ENCODE peak calls at places on chromosomes 3 and 15, in five cellular contexts. Y, R, U, E and V are unnamed samples.

GRCh38 chr3:106473576-106474506 is 605.0 kb upstream of the CBLB start:
- DNase-seq in Y (no peak), R (no peak), E (no peak), U (no peak), V (no peak)

GRCh38 chr3:178386880-178387279 is 149.4 kb upstream of the KCNMB2 start:
- DNase-seq in R (no peak), U (no peak), E (no peak), Y (no peak), V (no peak)

GRCh38 chr3:171566803-171567422 is 106.7 kb upstream of the TNIK start:
- DNase-seq in E (peak), Y (no peak), U (no peak), R (peak), V (no peak)

GRCh38 chr15:83380026-83380425 is 67.1 kb upstream of the SH3GL3 start:
- DNase-seq in E (no peak), R (no peak), Y (no peak), U (no peak), V (no peak)

GRCh38 chr15:73936588-73937312 is 10.5 kb downstream of the LOXL1 start:
- DNase-seq in E (no peak), Y (no peak), U (no peak), R (no peak), V (no peak)

GRCh38 chr3:150887031-150887430 is 18.2 kb downstream of the MINDY4B start:
- DNase-seq in U (no peak), R (no peak), Y (no peak), E (no peak), V (no peak)

GRCh38 chr3:17742837-17743659 is 617 bp upstream of the TBC1D5 start:
- DNase-seq in E (no peak), U (peak), Y (peak), R (peak), V (peak)

GRCh38 chr3:196388946-196389345 is 43.3 kb downstream of the UBXN7 start:
- DNase-seq in U (no peak), R (no peak), E (no peak), Y (no peak), V (no peak)

GRCh38 chr3:14297784-14298236 is 104.6 kb upstream of the SLC6A6 start:
- DNase-seq in Y (peak), R (no peak), E (no peak), U (peak), V (no peak)

GRCh38 chr3:32359766-32360513 is 31.7 kb upstream of the CMTM7 start:
- DNase-seq in E (no peak), R (no peak), Y (no peak), U (no peak), V (no peak)

GRCh38 chr15:78618064-78618463 is 2.7 kb downstream of the CHRNA3 start:
- DNase-seq in R (no peak), E (no peak), U (no peak), Y (no peak), V (peak)

GRCh38 chr3:52023101-52023770 is 27.5 kb upstream of the RPL29 start:
- DNase-seq in R (no peak), Y (no peak), E (no peak), U (no peak), V (no peak)

GRCh38 chr3:52022323-52023100 is 26.8 kb upstream of the RPL29 start:
- DNase-seq in R (no peak), U (peak), Y (peak), E (no peak), V (no peak)

GRCh38 chr3:52020796-52021195 is 25.1 kb upstream of the RPL29 start:
- DNase-seq in E (no peak), R (no peak), Y (no peak), U (no peak), V (no peak)

GRCh38 chr3:52023860-52024764 is 28.4 kb upstream of the RPL29 start:
- DNase-seq in E (no peak), U (no peak), Y (no peak), R (no peak), V (no peak)

DNA sequence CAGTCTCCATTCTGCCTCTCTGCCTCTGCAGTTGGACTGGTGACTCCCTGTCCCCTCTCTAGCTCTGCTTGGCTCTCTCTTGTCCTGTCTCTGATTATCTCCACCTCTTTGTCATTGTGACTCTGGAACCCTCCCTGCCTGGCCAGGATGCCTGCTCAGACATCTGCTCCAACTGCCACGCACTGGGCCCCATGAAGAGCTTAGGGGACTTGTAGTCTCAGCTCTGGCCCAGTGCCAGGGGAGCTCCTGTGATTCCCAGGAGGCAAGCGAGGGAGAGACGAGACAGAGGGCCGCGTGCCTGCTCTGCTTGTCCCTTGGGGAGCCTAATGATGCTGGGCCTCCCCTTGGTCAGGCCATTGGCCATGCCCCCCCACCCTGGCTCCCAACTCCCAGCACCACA is 26.2 kb upstream of the RPL29 start:
- DNase-seq in U (peak), Y (peak), E (no peak), R (no peak), V (no peak)
- H3K27ac ChIP-seq in U (peak), Y (peak), E (no peak), R (no peak), V (no peak)

GRCh38 chr3:168524129-168524528 is 428.4 kb upstream of the GOLIM4 start:
- DNase-seq in E (no peak), R (no peak), Y (no peak), U (no peak), V (no peak)
- H3K27ac ChIP-seq in E (no peak), R (no peak), Y (no peak), U (no peak), V (no peak)

GRCh38 chr3:122231781-122232180 is 48.3 kb downstream of the CASR start:
- DNase-seq in R (no peak), E (no peak), U (no peak), Y (no peak), V (no peak)

GRCh38 chr3:122233109-122233952 is 49.9 kb downstream of the CASR start:
- DNase-seq in E (no peak), R (no peak), Y (no peak), U (no peak), V (no peak)

GRCh38 chr3:122230174-122230573 is 46.7 kb downstream of the CASR start:
- DNase-seq in R (no peak), U (no peak), Y (no peak), E (no peak), V (no peak)

GRCh38 chr3:122234117-122234516 is 50.6 kb downstream of the CASR start:
- DNase-seq in Y (no peak), E (no peak), U (no peak), R (no peak), V (no peak)

GRCh38 chr3:122232485-122232884 is 49.0 kb downstream of the CASR start:
- DNase-seq in Y (no peak), R (no peak), E (no peak), U (no peak), V (no peak)
- H3K27ac ChIP-seq in Y (no peak), R (no peak), E (no peak), U (no peak), V (no peak)

GRCh38 chr15:64842099-64842940 is 605 bp downstream of the PLEKHO2 start:
- DNase-seq in E (no peak), Y (peak), U (no peak), R (no peak), V (no peak)

GRCh38 chr15:64844576-64845140 is 2.9 kb downstream of the PLEKHO2 start:
- DNase-seq in U (no peak), R (no peak), E (no peak), Y (no peak), V (no peak)

GRCh38 chr15:64843996-64844395 is 2.3 kb downstream of the PLEKHO2 start:
- DNase-seq in Y (no peak), U (no peak), E (no peak), R (no peak), V (no peak)

GRCh38 chr15:64841258-64842098 is at the start of gene PLEKHO2:
- DNase-seq in R (peak), E (peak), U (peak), Y (peak), V (peak)

DNA sequence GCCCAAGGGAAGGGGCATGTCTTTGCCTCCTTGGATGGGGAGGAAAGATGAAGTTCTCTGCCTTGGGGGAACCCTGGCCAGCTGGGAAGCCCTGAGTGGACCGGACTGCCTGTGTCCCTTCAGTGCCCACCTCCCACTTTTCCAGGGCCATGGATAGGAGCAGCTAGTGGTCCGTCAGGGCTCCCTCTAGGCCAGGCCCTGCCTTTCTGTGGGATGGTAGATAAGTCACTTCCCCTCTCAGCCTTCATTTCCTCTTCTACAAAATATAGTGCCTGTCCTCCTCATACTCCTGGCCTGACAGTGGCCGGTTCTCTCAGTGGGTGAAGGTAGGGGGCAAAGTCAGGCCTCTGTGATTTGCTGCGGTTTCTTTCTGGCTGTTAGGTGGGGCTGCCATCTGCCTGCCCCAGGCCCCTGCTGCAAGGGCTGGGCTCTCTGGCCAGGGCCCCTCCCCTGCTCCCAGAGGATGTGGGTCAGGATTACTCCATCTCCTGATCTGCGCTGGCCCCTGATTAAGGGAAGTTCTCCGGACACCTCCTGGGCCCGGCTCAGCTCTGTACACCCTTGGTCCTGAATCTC is 1.4 kb downstream of the PLEKHO2 start:
- DNase-seq in Y (peak), E (no peak), R (no peak), U (peak), V (no peak)
- H3K27ac ChIP-seq in Y (peak), E (no peak), R (no peak), U (peak), V (peak)

GRCh38 chr3:42557849-42558248 is 23.9 kb downstream of the SEC22C start:
- DNase-seq in U (no peak), E (no peak), R (no peak), Y (no peak), V (no peak)

GRCh38 chr3:42562047-42562907 is 19.5 kb downstream of the SEC22C start:
- DNase-seq in E (no peak), Y (no peak), R (no peak), U (no peak), V (no peak)
- H3K27ac ChIP-seq in E (no peak), Y (no peak), R (no peak), U (no peak), V (no peak)

GRCh38 chr3:137105277-137105977 is 147.6 kb downstream of the IL20RB start:
- DNase-seq in R (peak), U (peak), Y (no peak), E (peak), V (no peak)
- H3K27ac ChIP-seq in R (no peak), U (no peak), Y (no peak), E (no peak), V (no peak)

DNA sequence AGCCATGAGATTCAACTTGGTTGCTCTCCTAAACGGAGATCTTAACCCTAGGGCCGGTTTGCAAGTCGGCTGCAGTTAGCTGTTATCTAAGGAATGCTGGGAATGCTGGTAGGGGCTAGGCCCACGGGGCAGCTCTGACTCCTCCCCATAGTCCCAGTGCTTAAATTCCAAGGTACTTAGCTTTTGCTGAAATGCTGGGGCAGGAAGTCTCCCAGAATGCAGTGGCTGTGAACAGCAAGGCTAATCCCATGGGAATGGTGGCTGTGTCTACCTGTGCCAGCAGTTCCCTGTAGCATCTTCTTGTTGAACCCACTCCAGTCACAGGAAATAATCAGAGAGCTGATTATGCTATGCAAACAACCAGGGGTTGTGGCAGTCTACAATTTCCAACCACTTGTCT is 102.5 kb upstream of the TJP1 start:
- DNase-seq in E (peak), R (peak), Y (peak), U (no peak), V (no peak)
- H3K27ac ChIP-seq in E (peak), R (peak), Y (peak), U (peak), V (peak)

GRCh38 chr3:115165266-115165665 is 18.2 kb upstream of the ZBTB20 start:
- DNase-seq in E (no peak), Y (no peak), U (no peak), R (peak), V (no peak)

GRCh38 chr3:115161866-115162265 is 14.8 kb upstream of the ZBTB20 start:
- DNase-seq in R (no peak), U (no peak), E (no peak), Y (no peak), V (no peak)

GRCh38 chr3:115156255-115156654 is 9.2 kb upstream of the ZBTB20 start:
- DNase-seq in U (no peak), R (no peak), Y (no peak), E (no peak), V (no peak)

GRCh38 chr3:115164374-115165221 is 17.5 kb upstream of the ZBTB20 start:
- DNase-seq in R (peak), Y (no peak), E (no peak), U (no peak), V (no peak)

GRCh38 chr3:115160295-115160694 is 13.2 kb upstream of the ZBTB20 start:
- DNase-seq in U (no peak), E (no peak), Y (no peak), R (no peak), V (no peak)
- H3K27ac ChIP-seq in U (no peak), E (no peak), Y (no peak), R (no peak), V (no peak)

GRCh38 chr15:98503970-98504369 is 144.4 kb upstream of the IGF1R start:
- DNase-seq in U (peak), Y (no peak), E (no peak), R (no peak), V (no peak)
- H3K27ac ChIP-seq in U (no peak), Y (no peak), E (no peak), R (no peak), V (no peak)